ENCODE peak calls at places on chromosomes 3 and 15, in six cellular contexts. J is transverse colon, M is right lobe of liver, V is H1, C is uterus, Q is upper lobe of left lung. L is an unnamed sample.

GRCh38 chr3:152175576-152175883 is 93.2 kb upstream of the MBNL1 start:
- DNase-seq in J (no peak), M (no peak), V (no peak), C (no peak), Q (no peak), L (no peak)

GRCh38 chr15:77027111-77027696 is 32.3 kb downstream of the PSTPIP1 start:
- DNase-seq in J (no peak), M (no peak), V (no peak), C (no peak), Q (no peak), L (no peak)

GRCh38 chr3:60555704-60556340 is 695.4 kb downstream of the FHIT start:
- DNase-seq in J (no peak), M (no peak), V (peak; percentile 82), C (no peak), Q (no peak), L (no peak)

GRCh38 chr15:48935236-48935635 is 28.5 kb downstream of the SHC4 start:
- DNase-seq in J (no peak), M (no peak), V (no peak), C (no peak), Q (no peak), L (no peak)

GRCh38 chr3:106160396-106160795 is 291.6 kb upstream of the CBLB start:
- DNase-seq in J (no peak), M (no peak), V (no peak), C (no peak), Q (no peak), L (no peak)

GRCh38 chr15:31486906-31487695 is 160.5 kb downstream of the KLF13 start:
- DNase-seq in J (no peak), M (peak; percentile 41), V (no peak), C (no peak), Q (no peak), L (no peak)

GRCh38 chr3:12139111-12139511 is 19.6 kb downstream of the TIMP4 start:
- DNase-seq in J (peak; percentile 34), M (no peak), V (peak; percentile 23), C (peak; percentile 37), Q (no peak), L (no peak)

GRCh38 chr3:146892041-146892440 is 286.9 kb upstream of the PLSCR5 start:
- DNase-seq in J (no peak), M (no peak), V (no peak), C (no peak), Q (no peak), L (no peak)

GRCh38 chr3:71416868-71417267 is 166.7 kb downstream of the FOXP1 start:
- DNase-seq in J (no peak), M (no peak), V (peak; percentile 25), C (no peak), Q (no peak), L (peak; percentile 69)

GRCh38 chr3:174986685-174987084 is 127.6 kb downstream of the NAALADL2 start:
- DNase-seq in J (no peak), M (no peak), V (no peak), C (no peak), Q (no peak), L (no peak)

GRCh38 chr3:27633224-27633545 is 88.9 kb downstream of the EOMES start:
- DNase-seq in J (no peak), M (no peak), V (no peak), C (no peak), Q (no peak), L (peak; percentile 49)

GRCh38 chr3:42033741-42034140 is 57.4 kb upstream of the TRAK1 start:
- DNase-seq in J (no peak), M (no peak), V (no peak), C (no peak), Q (no peak), L (no peak)

GRCh38 chr3:52521881-52522650 is 11.6 kb downstream of the NT5DC2 start:
- DNase-seq in J (no peak), M (no peak), V (no peak), C (no peak), Q (peak; percentile 77), L (no peak)

GRCh38 chr15:83714888-83715287 is 61.0 kb downstream of the ADAMTSL3 start:
- DNase-seq in J (no peak), M (no peak), V (no peak), C (no peak), Q (no peak), L (no peak)

DNA sequence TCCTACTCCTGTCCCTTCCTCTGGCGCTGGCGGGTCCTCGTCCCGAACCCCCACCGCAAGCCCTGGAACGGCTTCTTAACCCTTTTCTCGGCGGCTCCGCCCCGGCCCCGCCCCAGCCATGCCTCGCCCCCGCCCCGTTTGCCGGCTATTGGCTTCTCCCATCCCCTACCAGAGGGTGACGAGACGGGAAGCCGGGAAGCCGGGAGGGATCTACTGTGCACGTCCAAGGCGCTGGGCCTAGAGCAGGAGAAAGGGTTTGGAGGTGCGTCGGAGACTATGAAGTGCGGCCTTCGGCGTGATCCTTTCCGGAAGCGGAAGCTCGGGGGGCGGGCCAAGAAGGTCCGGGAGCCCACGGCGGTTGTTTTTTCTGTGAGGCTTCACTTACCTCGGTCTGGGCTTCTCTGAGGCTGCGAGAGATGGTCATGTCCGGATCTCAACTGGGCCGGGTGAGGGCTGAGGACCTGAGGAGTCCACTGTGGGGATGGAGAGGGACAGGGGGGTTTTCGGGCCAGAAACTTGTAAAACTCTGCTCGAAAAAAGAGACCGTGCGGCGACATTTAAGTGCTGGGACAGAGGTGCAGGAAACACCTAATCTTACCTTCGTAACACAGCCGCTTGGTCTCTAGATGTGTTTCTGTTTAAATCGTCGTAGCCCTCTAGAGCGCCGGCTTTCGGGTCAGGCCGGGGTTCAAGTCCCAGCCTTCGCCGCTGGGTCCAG is 21.4 kb downstream of the ROPN1B start:
- DNase-seq in J (peak; percentile 84), M (peak; percentile 88), V (peak; percentile 75), C (peak; percentile 85), Q (peak; percentile 94), L (peak; percentile 78)
- TF ChIP-seq POLR2A in J (peak; percentile 68), M (peak; percentile 36), V (peak; percentile 63), C (peak; percentile 49), Q (no peak), L (no peak)

GRCh38 chr15:34337557-34338306 is at the start of gene SLC12A6:
- DNase-seq in J (peak; percentile 94), M (peak; percentile 94), V (peak; percentile 43), C (peak; percentile 90), Q (peak; percentile 98), L (peak; percentile 94)
- TF ChIP-seq POLR2A in J (peak; percentile 69), M (peak; percentile 82), V (peak; percentile 58), C (peak; percentile 72), Q (peak; percentile 76), L (peak; percentile 79)

GRCh38 chr15:75844629-75845390 is 1.6 kb downstream of the UBE2Q2 start:
- DNase-seq in J (no peak), M (no peak), V (no peak), C (no peak), Q (no peak), L (no peak)

GRCh38 chr15:75840659-75841058 is 2.6 kb upstream of the UBE2Q2 start:
- DNase-seq in J (no peak), M (no peak), V (no peak), C (peak; percentile 22), Q (no peak), L (no peak)

GRCh38 chr15:75843618-75844610 is 667 bp downstream of the UBE2Q2 start:
- DNase-seq in J (peak; percentile 70), M (peak; percentile 58), V (no peak), C (peak; percentile 70), Q (peak; percentile 94), L (peak; percentile 65)

DNA sequence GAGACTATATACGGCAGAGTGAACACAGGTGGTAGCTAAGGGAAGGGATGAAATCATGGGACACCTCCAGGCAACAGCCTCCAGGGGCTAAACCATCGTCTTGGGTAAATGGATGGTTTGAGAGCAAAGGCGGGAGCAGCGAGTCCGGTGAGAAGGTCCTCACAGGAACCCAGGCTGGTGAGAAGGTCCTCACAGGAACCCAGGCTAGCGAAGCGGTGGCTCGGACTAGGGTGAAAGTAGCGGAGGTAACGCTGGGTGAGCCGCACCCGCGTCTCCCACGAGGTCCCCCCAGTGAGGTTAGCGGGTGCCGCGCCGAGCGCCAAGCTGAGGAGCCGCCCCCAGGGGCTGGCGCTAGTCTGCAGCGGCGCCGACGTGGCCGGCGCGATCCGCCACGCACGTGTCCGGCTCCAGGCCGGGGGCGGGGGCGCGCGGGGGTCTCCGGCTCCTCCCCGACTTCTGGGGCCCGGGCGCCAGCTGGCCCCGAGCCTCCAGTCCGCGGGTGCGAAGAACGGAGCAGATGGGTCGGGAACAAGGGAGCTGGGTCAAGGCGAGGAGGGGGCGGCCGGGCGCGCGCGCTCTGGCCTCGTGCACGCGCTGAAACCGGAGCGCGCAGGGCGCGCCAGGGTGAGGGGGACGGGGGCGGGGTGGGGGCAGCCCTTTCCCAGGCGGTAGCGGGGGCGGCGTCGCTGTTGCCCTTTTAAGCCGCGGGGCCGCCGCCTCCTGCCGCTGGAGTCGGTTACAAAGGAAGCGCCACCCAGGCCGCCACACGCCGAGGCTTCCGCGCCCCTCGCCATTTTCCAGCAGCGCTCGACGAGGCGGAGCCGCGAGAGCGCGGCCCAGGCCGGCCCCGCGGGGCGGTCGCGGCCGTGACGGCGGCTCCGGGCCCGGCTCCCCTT is at the start of gene UBE2Q2:
- DNase-seq in J (peak; percentile 74), M (peak; percentile 59), V (no peak), C (peak; percentile 72), Q (peak; percentile 94), L (peak; percentile 85)
- TF ChIP-seq POLR2A in J (no peak), M (no peak), V (peak; percentile 67), C (peak; percentile 65), Q (no peak), L (no peak)

GRCh38 chr3:186824430-186825139 is 17.9 kb upstream of the ADIPOQ start:
- DNase-seq in J (no peak), M (no peak), V (no peak), C (no peak), Q (no peak), L (peak; percentile 45)

GRCh38 chr3:186825294-186825821 is 17.2 kb upstream of the ADIPOQ start:
- DNase-seq in J (no peak), M (no peak), V (no peak), C (peak; percentile 20), Q (peak; percentile 71), L (peak; percentile 46)

GRCh38 chr3:186826316-186826977 is 16.1 kb upstream of the ADIPOQ start:
- DNase-seq in J (no peak), M (no peak), V (no peak), C (no peak), Q (peak; percentile 71), L (peak; percentile 33)

GRCh38 chr3:186828340-186828739 is 14.2 kb upstream of the ADIPOQ start:
- DNase-seq in J (no peak), M (no peak), V (no peak), C (no peak), Q (no peak), L (peak; percentile 39)

GRCh38 chr3:186826978-186827857 is 15.3 kb upstream of the ADIPOQ start:
- DNase-seq in J (peak; percentile 83), M (peak; percentile 88), V (no peak), C (peak; percentile 76), Q (peak; percentile 97), L (peak; percentile 74)
- TF ChIP-seq POLR2A in J (no peak), M (peak; percentile 78), V (peak; percentile 27), C (peak; percentile 42), Q (no peak), L (no peak)

DNA sequence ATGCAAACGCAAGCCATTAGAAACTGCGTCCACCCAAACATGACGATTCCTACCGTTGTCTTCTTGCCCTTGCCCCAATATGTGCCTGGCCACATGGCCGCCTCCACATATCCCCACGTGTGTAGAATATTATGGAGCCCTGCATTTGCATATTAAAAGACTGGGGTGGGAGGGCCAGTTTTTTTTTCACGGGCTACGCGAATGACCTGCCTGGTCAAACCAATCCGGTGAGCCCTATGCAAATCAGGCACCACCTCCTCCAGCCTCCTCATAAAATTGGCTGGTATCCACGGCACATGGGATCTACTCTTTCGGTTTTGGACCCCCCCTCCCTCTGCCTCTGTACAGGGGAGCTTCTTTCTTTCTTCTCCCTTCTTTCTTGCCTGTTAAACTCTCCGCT is 381.0 kb upstream of the RGMA start:
- DNase-seq in J (no peak), M (no peak), V (no peak), C (no peak), Q (no peak), L (no peak)
- TF ChIP-seq POLR2A in J (no peak), M (no peak), V (no peak), C (no peak), Q (no peak), L (no peak)

GRCh38 chr15:75625542-75626347 is at the start of gene SNUPN:
- DNase-seq in J (peak; percentile 96), M (peak; percentile 96), V (peak; percentile 90), C (peak; percentile 92), Q (peak; percentile 98), L (peak; percentile 97)
- TF ChIP-seq POLR2A in J (no peak), M (peak; percentile 62), V (no peak), C (peak; percentile 48), Q (peak; percentile 19), L (peak; percentile 28)